ENCODE peak calls at places on chromosome 12, in nine cellular contexts. W is AG04450, T is mammary epithelial cell, P is left lung, Q is H9, J is adrenal gland, G is endodermal cell, H is BE2C, O is fibroblast of pulmonary artery. X is an unnamed sample.

GRCh38 chr12:27199638-27200300 is 44.3 kb upstream of the STK38L start:
- DNase-seq in W (no peak), T (no peak), P (no peak), Q (no peak), J (no peak), G (no peak), H (no peak), O (no peak), X (no peak)

GRCh38 chr12:85779768-85780167 is 56.4 kb downstream of the RASSF9 start:
- DNase-seq in W (no peak), T (no peak), P (no peak), Q (no peak), J (no peak), G (no peak), H (no peak), O (no peak), X (no peak)

GRCh38 chr12:27462851-27463250 is 16.3 kb downstream of the SMCO2 start:
- DNase-seq in W (no peak), T (no peak), P (no peak), Q (no peak), J (peak), G (no peak), H (no peak), O (peak), X (no peak)

GRCh38 chr12:19826988-19827550 is 387.8 kb downstream of the AEBP2 start:
- DNase-seq in W (no peak), T (peak), P (no peak), Q (no peak), J (no peak), G (no peak), H (no peak), O (no peak), X (no peak)

GRCh38 chr12:12745576-12746211 is 28.5 kb downstream of the CDKN1B start:
- DNase-seq in W (no peak), T (peak), P (no peak), Q (no peak), J (no peak), G (no peak), H (no peak), O (no peak), X (no peak)

GRCh38 chr12:133120385-133121191 is 9.5 kb downstream of the ZNF891 start:
- DNase-seq in W (no peak), T (no peak), P (no peak), Q (no peak), J (no peak), G (no peak), H (no peak), O (peak), X (no peak)

GRCh38 chr12:29316772-29317171 is 64.2 kb downstream of the ERGIC2 start:
- DNase-seq in W (no peak), T (peak), P (no peak), Q (peak), J (peak), G (peak), H (no peak), O (peak), X (no peak)

GRCh38 chr12:57575771-57576612 is 15.0 kb upstream of the PIP4K2C start:
- DNase-seq in W (no peak), T (no peak), P (no peak), Q (no peak), J (no peak), G (no peak), H (no peak), O (no peak), X (no peak)

GRCh38 chr12:132211811-132212210 is 67.6 kb downstream of the NOC4L start:
- DNase-seq in W (no peak), T (no peak), P (no peak), Q (no peak), J (no peak), G (no peak), H (no peak), O (no peak), X (no peak)

GRCh38 chr12:2152134-2152533 is 99.3 kb downstream of the CACNA1C start:
- DNase-seq in W (no peak), T (no peak), P (no peak), Q (no peak), J (no peak), G (no peak), H (no peak), O (no peak), X (no peak)

GRCh38 chr12:117282490-117282889 is 78.9 kb downstream of the NOS1 start:
- DNase-seq in W (no peak), T (no peak), P (no peak), Q (no peak), J (no peak), G (no peak), H (no peak), O (no peak), X (no peak)

GRCh38 chr12:56206373-56207166 is 15.2 kb downstream of the RNF41 start:
- DNase-seq in W (no peak), T (peak), P (no peak), Q (peak), J (peak), G (peak), H (peak), O (peak), X (no peak)

GRCh38 chr12:7859552-7859951 is 13.2 kb downstream of the SLC2A14 start:
- DNase-seq in W (peak), T (no peak), P (no peak), Q (no peak), J (no peak), G (no peak), H (no peak), O (peak), X (no peak)

GRCh38 chr12:59891180-59891579 is 295.4 kb downstream of the SLC16A7 start:
- DNase-seq in W (no peak), T (no peak), P (no peak), Q (no peak), J (no peak), G (no peak), H (no peak), O (no peak), X (no peak)

GRCh38 chr12:109250523-109250922 is 58.6 kb downstream of the FOXN4 start:
- DNase-seq in W (no peak), T (no peak), P (no peak), Q (no peak), J (no peak), G (no peak), H (no peak), O (no peak), X (no peak)

GRCh38 chr12:89856431-89856830 is 147.8 kb upstream of the ATP2B1 start:
- DNase-seq in W (no peak), T (peak), P (no peak), Q (no peak), J (no peak), G (no peak), H (no peak), O (peak), X (no peak)

GRCh38 chr12:2944401-2945047 is 14.7 kb upstream of the TEAD4 start:
- DNase-seq in W (no peak), T (peak), P (peak), Q (peak), J (peak), G (peak), H (peak), O (peak), X (no peak)

GRCh38 chr12:90069711-90070110 is 361.1 kb upstream of the ATP2B1 start:
- DNase-seq in W (no peak), T (no peak), P (no peak), Q (no peak), J (no peak), G (no peak), H (no peak), O (no peak), X (no peak)

GRCh38 chr12:123512838-123513665 is 20.5 kb downstream of the RILPL1 start:
- DNase-seq in W (no peak), T (no peak), P (peak), Q (peak), J (no peak), G (no peak), H (peak), O (no peak), X (no peak)

GRCh38 chr12:71397433-71397954 is 42.1 kb upstream of the LGR5 start:
- DNase-seq in W (no peak), T (no peak), P (no peak), Q (no peak), J (no peak), G (no peak), H (no peak), O (no peak), X (no peak)

GRCh38 chr12:98758331-98758730 is 113.2 kb downstream of the APAF1 start:
- DNase-seq in W (no peak), T (no peak), P (no peak), Q (peak), J (peak), G (no peak), H (no peak), O (peak), X (no peak)

GRCh38 chr12:96810477-96810876 is 96.6 kb upstream of the NEDD1 start:
- DNase-seq in W (no peak), T (no peak), P (no peak), Q (no peak), J (no peak), G (no peak), H (no peak), O (peak), X (no peak)

GRCh38 chr12:38956337-38956736 is 50.9 kb upstream of the CPNE8 start:
- DNase-seq in W (no peak), T (peak), P (no peak), Q (no peak), J (no peak), G (no peak), H (no peak), O (peak), X (no peak)

GRCh38 chr12:45077259-45077658 is 26.4 kb upstream of the DBX2 start:
- DNase-seq in W (no peak), T (no peak), P (no peak), Q (no peak), J (no peak), G (no peak), H (no peak), O (no peak), X (no peak)

GRCh38 chr12:67790660-67791059 is 142.1 kb downstream of the DYRK2 start:
- DNase-seq in W (no peak), T (no peak), P (no peak), Q (no peak), J (no peak), G (no peak), H (no peak), O (no peak), X (no peak)

GRCh38 chr12:66129934-66130266 is 650 bp downstream of the LLPH start:
- DNase-seq in W (no peak), T (no peak), P (no peak), Q (no peak), J (peak), G (peak), H (no peak), O (no peak), X (no peak)

GRCh38 chr12:129535351-129535750 is 368.5 kb downstream of the TMEM132D start:
- DNase-seq in W (no peak), T (no peak), P (no peak), Q (no peak), J (no peak), G (no peak), H (no peak), O (no peak), X (no peak)

GRCh38 chr12:51333536-51333935 is 9.6 kb upstream of the BIN2 start:
- DNase-seq in W (no peak), T (no peak), P (no peak), Q (no peak), J (no peak), G (no peak), H (no peak), O (no peak), X (no peak)

GRCh38 chr12:51329742-51330141 is 5.8 kb upstream of the BIN2 start:
- DNase-seq in W (no peak), T (no peak), P (no peak), Q (no peak), J (no peak), G (no peak), H (no peak), O (no peak), X (no peak)

GRCh38 chr12:51326762-51327439 is 2.9 kb upstream of the BIN2 start:
- DNase-seq in W (no peak), T (peak), P (no peak), Q (no peak), J (peak), G (no peak), H (no peak), O (peak), X (no peak)

GRCh38 chr12:51328587-51328986 is 4.6 kb upstream of the BIN2 start:
- DNase-seq in W (no peak), T (no peak), P (no peak), Q (no peak), J (no peak), G (no peak), H (no peak), O (no peak), X (no peak)

GRCh38 chr12:51330186-51330585 is 6.2 kb upstream of the BIN2 start:
- DNase-seq in W (no peak), T (no peak), P (no peak), Q (no peak), J (no peak), G (no peak), H (no peak), O (no peak), X (no peak)
- TF ChIP-seq CTCF in W (no peak), T (no peak), P (no peak), Q (no peak), J (no peak), G (no peak), H (no peak), O (no peak), X (no peak)

GRCh38 chr12:11408096-11408495 is 12.7 kb upstream of the PRB2 start:
- DNase-seq in W (no peak), T (peak), P (no peak), Q (no peak), J (no peak), G (no peak), H (no peak), O (no peak), X (no peak)
- TF ChIP-seq CTCF in W (no peak), T (no peak), P (no peak), Q (no peak), J (no peak), G (no peak), H (no peak), O (no peak), X (no peak)

GRCh38 chr12:125684968-125685790 is 619.9 kb downstream of the AACS start:
- DNase-seq in W (no peak), T (no peak), P (no peak), Q (no peak), J (no peak), G (no peak), H (no peak), O (no peak), X (peak)

GRCh38 chr12:125687403-125687802 is 622.2 kb downstream of the AACS start:
- DNase-seq in W (no peak), T (no peak), P (no peak), Q (no peak), J (no peak), G (no peak), H (no peak), O (no peak), X (peak)

GRCh38 chr12:125685885-125686284 is 620.6 kb downstream of the AACS start:
- DNase-seq in W (no peak), T (no peak), P (no peak), Q (no peak), J (no peak), G (no peak), H (no peak), O (no peak), X (no peak)

GRCh38 chr12:125687820-125688219 is 622.6 kb downstream of the AACS start:
- DNase-seq in W (no peak), T (no peak), P (no peak), Q (no peak), J (no peak), G (no peak), H (no peak), O (no peak), X (peak)

GRCh38 chr12:125683748-125684381 is 618.6 kb downstream of the AACS start:
- DNase-seq in W (no peak), T (no peak), P (no peak), Q (peak), J (no peak), G (peak), H (peak), O (no peak), X (peak)
- TF ChIP-seq CTCF in W (no peak), T (no peak), P (peak), Q (peak), J (no peak), G (peak), H (no peak), O (no peak), X (peak)

GRCh38 chr12:6767592-6768384 is 1.6 kb downstream of the PTMS start:
- DNase-seq in W (no peak), T (peak), P (no peak), Q (no peak), J (no peak), G (peak), H (peak), O (peak), X (no peak)
- TF ChIP-seq CTCF in W (no peak), T (no peak), P (no peak), Q (no peak), J (no peak), G (no peak), H (no peak), O (no peak), X (no peak)

DNA sequence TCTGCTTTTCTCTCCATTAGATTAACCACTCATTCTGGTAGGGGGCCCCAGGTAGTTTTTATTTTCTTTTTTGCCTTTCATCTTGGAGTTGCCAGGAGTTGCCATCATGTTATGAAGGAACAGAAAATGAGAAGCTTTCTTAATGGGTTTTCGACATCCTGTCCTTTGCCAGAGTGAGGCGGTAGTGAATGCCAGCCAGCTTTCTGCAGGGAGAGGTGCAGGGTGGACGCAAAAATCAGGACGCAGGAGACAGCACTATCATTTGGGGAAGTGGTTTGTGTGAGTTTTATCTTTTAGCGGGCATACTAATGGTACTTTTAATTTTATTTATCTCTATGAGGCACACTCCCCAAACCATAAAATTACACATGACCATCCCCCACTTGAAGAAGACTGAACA is 1.7 kb downstream of the RASSF8 start:
- DNase-seq in W (no peak), T (peak), P (no peak), Q (no peak), J (peak), G (peak), H (peak), O (peak), X (no peak)
- TF ChIP-seq CTCF in W (peak), T (peak), P (no peak), Q (peak), J (no peak), G (peak), H (peak), O (peak), X (peak)

GRCh38 chr12:46933947-46934346 is 108.2 kb upstream of the SLC38A4 start:
- DNase-seq in W (no peak), T (peak), P (no peak), Q (no peak), J (peak), G (no peak), H (no peak), O (peak), X (no peak)
- TF ChIP-seq CTCF in W (peak), T (peak), P (peak), Q (peak), J (peak), G (peak), H (peak), O (peak), X (peak)

DNA sequence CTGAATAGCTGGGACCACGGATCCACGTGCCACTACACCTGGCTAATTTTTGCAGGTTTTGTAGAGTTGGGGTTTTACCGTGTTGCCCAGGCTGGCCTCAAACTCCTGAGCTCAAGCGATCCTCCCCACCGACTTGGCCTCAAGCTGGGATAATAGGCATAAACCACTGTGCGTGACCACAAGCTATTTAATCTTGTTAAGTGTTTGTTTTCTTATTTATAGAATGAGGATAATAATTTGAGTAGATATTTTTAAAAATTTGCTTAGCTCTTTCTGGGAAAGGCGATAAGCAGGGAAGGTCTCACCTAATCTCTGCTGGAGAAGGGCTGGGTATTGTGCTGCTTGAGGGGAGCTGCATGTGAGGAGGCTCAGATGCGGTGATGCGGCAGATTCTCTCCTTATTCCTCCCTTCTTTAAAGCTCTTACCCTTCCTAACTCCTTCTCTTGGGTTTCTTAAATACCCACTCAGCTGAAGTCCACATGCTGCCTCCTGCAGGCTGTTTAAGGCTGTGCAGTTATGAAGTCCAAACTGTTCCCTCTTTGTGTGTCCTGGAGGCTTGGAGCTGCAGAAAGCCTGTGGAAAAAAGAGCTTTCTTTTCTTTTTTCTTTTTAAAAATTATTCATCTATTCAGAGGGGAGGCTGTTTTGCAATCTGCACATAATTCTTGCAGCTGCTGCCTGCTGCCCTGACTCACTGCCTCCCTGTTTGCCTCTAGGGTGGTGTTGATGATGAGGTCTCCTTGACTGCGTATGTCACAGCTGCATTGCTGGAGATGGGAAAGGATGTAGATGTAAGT is 37.9 kb downstream of the A2ML1 start:
- DNase-seq in W (no peak), T (peak), P (peak), Q (peak), J (peak), G (peak), H (no peak), O (peak), X (no peak)
- TF ChIP-seq CTCF in W (peak), T (peak), P (peak), Q (peak), J (peak), G (peak), H (peak), O (peak), X (peak)

GRCh38 chr12:111126331-111126730 is 206.0 kb upstream of the MYL2 start:
- DNase-seq in W (no peak), T (no peak), P (peak), Q (no peak), J (peak), G (no peak), H (no peak), O (peak), X (no peak)
- TF ChIP-seq CTCF in W (no peak), T (no peak), P (no peak), Q (no peak), J (no peak), G (no peak), H (no peak), O (no peak), X (no peak)

X was measured in osteocyte.